ENCODE peak calls at places on chromosome 10, in five cellular contexts. E, K, G, C and M are unnamed samples.

GRCh38 chr10:77500754-77501151 is 136.9 kb downstream of the KCNMA1 start:
- DNase-seq in E (no peak), K (no peak), G (peak), C (no peak), M (no peak)

GRCh38 chr10:57964371-57964770 is 303.3 kb downstream of the IPMK start:
- DNase-seq in E (no peak), K (no peak), G (peak), C (no peak), M (peak)

GRCh38 chr10:113059001-113059780 is 109.1 kb downstream of the TCF7L2 start:
- DNase-seq in E (no peak), K (no peak), G (peak), C (no peak), M (no peak)

GRCh38 chr10:61973169-61973568 is 71.7 kb downstream of the ARID5B start:
- DNase-seq in E (no peak), K (no peak), G (no peak), C (no peak), M (no peak)

GRCh38 chr10:20156511-20156910 is 340.3 kb downstream of the PLXDC2 start:
- DNase-seq in E (no peak), K (no peak), G (no peak), C (no peak), M (no peak)

GRCh38 chr10:7311256-7312178 is 99.3 kb downstream of the SFMBT2 start:
- DNase-seq in E (no peak), K (no peak), G (peak), C (no peak), M (peak)

GRCh38 chr10:69575164-69575722 is 2.0 kb upstream of the NEUROG3 start:
- DNase-seq in E (no peak), K (no peak), G (no peak), C (no peak), M (no peak)

GRCh38 chr10:47453435-47454293 is 30.3 kb downstream of the ANXA8 start:
- DNase-seq in E (peak), K (no peak), G (no peak), C (no peak), M (no peak)

GRCh38 chr10:58094985-58095718 is 172.5 kb downstream of the IPMK start:
- DNase-seq in E (no peak), K (no peak), G (no peak), C (no peak), M (no peak)

GRCh38 chr10:95500649-95501048 is 60.5 kb downstream of the SORBS1 start:
- DNase-seq in E (no peak), K (no peak), G (no peak), C (no peak), M (no peak)

GRCh38 chr10:116668446-116668845 is 47.7 kb downstream of the PNLIPRP2 start:
- DNase-seq in E (no peak), K (no peak), G (no peak), C (no peak), M (no peak)

GRCh38 chr10:97163646-97164535 is 21.9 kb downstream of the SLIT1 start:
- DNase-seq in E (peak), K (no peak), G (no peak), C (no peak), M (no peak)

GRCh38 chr10:92688573-92688926 is 1.2 kb upstream of the HHEX start:
- DNase-seq in E (no peak), K (no peak), G (no peak), C (no peak), M (no peak)

GRCh38 chr10:117514971-117515370 is 27.6 kb upstream of the EMX2 start:
- DNase-seq in E (no peak), K (no peak), G (no peak), C (no peak), M (no peak)

GRCh38 chr10:13751191-13751764 is 164.5 kb downstream of the PRPF18 start:
- DNase-seq in E (no peak), K (no peak), G (no peak), C (no peak), M (no peak)

GRCh38 chr10:14820010-14820774 is 17.6 kb downstream of the CDNF start:
- DNase-seq in E (no peak), K (no peak), G (peak), C (no peak), M (peak)

GRCh38 chr10:26486985-26487850 is 49.1 kb downstream of the APBB1IP start:
- DNase-seq in E (no peak), K (no peak), G (peak), C (no peak), M (peak)

GRCh38 chr10:48802611-48803046 is 118.0 kb downstream of the WDFY4 start:
- DNase-seq in E (no peak), K (no peak), G (no peak), C (no peak), M (no peak)

GRCh38 chr10:788796-789748 is 99.6 kb upstream of the DIP2C start:
- DNase-seq in E (peak), K (peak), G (peak), C (no peak), M (peak)

GRCh38 chr10:124700293-124701037 is 43.7 kb downstream of the FAM53B start:
- DNase-seq in E (no peak), K (no peak), G (no peak), C (no peak), M (no peak)

GRCh38 chr10:97539523-97540200 is 32.9 kb upstream of the ANKRD2 start:
- DNase-seq in E (no peak), K (no peak), G (peak), C (no peak), M (no peak)

GRCh38 chr10:50326757-50327701 is 75.7 kb upstream of the ASAH2 start:
- DNase-seq in E (no peak), K (peak), G (peak), C (no peak), M (peak)

GRCh38 chr10:86969421-86970041 is 1.2 kb downstream of the ADIRF start:
- DNase-seq in E (no peak), K (no peak), G (no peak), C (no peak), M (peak)

GRCh38 chr10:31929260-31929985 is 792 bp upstream of the ARHGAP12 start:
- DNase-seq in E (peak), K (peak), G (no peak), C (no peak), M (peak)

DNA sequence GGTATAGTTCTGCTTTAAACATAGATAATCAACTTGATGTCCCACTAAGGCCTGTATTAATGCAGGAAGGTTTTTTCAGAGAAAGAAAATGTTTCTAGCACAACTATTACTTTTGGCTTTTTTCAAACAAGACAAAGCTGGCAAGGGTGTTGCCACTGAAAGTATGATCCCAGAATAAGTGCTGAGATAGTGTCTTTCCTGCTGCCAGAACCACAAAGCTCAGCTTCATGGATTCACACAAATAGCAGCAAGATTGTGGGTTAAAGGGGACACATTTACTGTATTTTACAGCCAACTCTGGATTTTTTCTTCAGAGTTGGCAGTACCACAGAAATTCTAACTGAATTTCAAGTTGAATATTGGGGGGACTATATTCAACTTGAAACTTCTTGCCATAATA is 4.3 kb downstream of the NCOA4 start:
- DNase-seq in E (no peak), K (no peak), G (no peak), C (no peak), M (no peak)
- H3K4me3 ChIP-seq in E (no peak), K (no peak), G (no peak), C (no peak), M (no peak)

GRCh38 chr10:123270221-123270620 is 116.0 kb downstream of the BUB3 start:
- DNase-seq in E (no peak), K (no peak), G (peak), C (no peak), M (peak)

GRCh38 chr10:123274513-123275182 is 120.4 kb downstream of the BUB3 start:
- DNase-seq in E (no peak), K (no peak), G (no peak), C (no peak), M (no peak)

GRCh38 chr10:123270806-123271205 is 116.6 kb downstream of the BUB3 start:
- DNase-seq in E (no peak), K (no peak), G (no peak), C (no peak), M (no peak)

GRCh38 chr10:123269675-123270074 is 115.5 kb downstream of the BUB3 start:
- DNase-seq in E (no peak), K (no peak), G (no peak), C (no peak), M (no peak)

GRCh38 chr10:123272171-123272570 is 118.0 kb downstream of the BUB3 start:
- DNase-seq in E (no peak), K (no peak), G (no peak), C (no peak), M (no peak)
- TF ChIP-seq CTCF in E (no peak), K (no peak), G (no peak), C (peak), M (peak)

DNA sequence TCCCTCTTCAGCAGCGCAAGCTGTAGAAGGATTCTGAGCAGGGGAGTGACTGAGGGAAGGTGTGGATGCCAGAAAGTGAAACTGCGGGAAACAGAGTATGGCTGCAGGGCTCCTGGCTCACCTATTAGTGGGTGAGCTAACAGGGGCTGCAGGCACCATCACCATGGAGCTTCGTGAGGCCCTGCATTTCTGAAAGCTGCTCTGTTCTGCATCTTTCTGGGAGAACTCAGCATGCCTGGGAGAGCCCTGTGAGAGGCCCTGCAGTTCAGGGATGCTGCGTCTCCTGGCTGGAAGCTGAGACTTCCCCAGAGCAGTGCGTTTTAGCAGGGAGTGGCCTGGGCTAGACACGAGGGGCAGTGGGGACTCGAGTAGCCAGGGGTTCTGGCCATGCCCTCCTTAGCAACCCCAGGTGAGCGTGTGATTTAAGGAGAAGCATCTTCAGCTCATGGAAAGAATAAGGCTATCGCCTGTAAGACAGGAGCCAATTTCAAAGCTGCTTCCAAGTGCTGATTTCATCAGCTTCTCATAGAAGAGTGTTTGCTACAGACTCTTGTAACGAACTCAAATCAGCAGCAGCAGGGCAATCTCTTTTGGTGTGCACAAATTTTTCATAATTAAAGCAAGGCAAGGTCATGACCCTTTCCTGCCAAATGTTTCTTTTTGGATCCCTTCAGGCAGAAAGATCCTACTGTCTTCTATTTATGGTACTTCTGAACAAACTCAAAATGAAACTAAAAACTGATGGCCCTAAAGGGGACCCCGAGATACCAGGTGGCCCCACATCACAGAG is 293.6 kb upstream of the ZNF32 start:
- DNase-seq in E (peak), K (peak), G (no peak), C (no peak), M (no peak)
- H3K4me3 ChIP-seq in E (no peak), K (no peak), G (no peak), C (no peak), M (no peak)

GRCh38 chr10:119210633-119211032 is 3.3 kb downstream of the GRK5 start:
- DNase-seq in E (no peak), K (no peak), G (no peak), C (no peak), M (no peak)
- TF ChIP-seq CTCF in E (no peak), K (no peak), G (no peak), C (no peak), M (no peak)